ENCODE peak calls at places on chromosomes 7 and 10, in four cellular contexts. W is SK-N-SH, R is K562, J is HCT116. I is an unnamed sample.

GRCh38 chr7:18575989-18576572 is 80.5 kb downstream of the HDAC9 start:
- DNase-seq in W (no peak), R (no peak), J (no peak), I (no peak)

GRCh38 chr7:37040330-37040729 is 316.0 kb upstream of the AOAH start:
- DNase-seq in W (no peak), R (no peak), J (no peak), I (no peak)

GRCh38 chr7:102993532-102994029 is 80.8 kb downstream of the LRRC17 start:
- DNase-seq in W (no peak), R (no peak), J (no peak), I (no peak)

GRCh38 chr7:18499407-18500197 is 4.1 kb downstream of the HDAC9 start:
- DNase-seq in W (no peak), R (no peak), J (no peak), I (peak)

GRCh38 chr10:81848514-81848913 is 26.5 kb upstream of the NRG3 start:
- DNase-seq in W (no peak), R (no peak), J (no peak), I (peak)

GRCh38 chr7:116777613-116778380 is 84.6 kb upstream of the CAPZA2 start:
- DNase-seq in W (no peak), R (no peak), J (no peak), I (no peak)

GRCh38 chr7:145106001-145106400 is 270.1 kb upstream of the TPK1 start:
- DNase-seq in W (no peak), R (no peak), J (no peak), I (peak)

GRCh38 chr10:30185916-30186315 is 126.5 kb upstream of the JCAD start:
- DNase-seq in W (no peak), R (no peak), J (no peak), I (peak)

GRCh38 chr10:63819753-63820347 is 298.6 kb downstream of the REEP3 start:
- DNase-seq in W (peak), R (peak), J (peak), I (peak)

GRCh38 chr7:82530361-82530760 is 86.8 kb upstream of the CACNA2D1 start:
- DNase-seq in W (no peak), R (no peak), J (no peak), I (no peak)

GRCh38 chr7:116713918-116714317 is 41.9 kb downstream of the MET start:
- DNase-seq in W (no peak), R (no peak), J (no peak), I (no peak)

GRCh38 chr10:88926484-88927249 is 25.9 kb downstream of the ACTA2 start:
- DNase-seq in W (no peak), R (no peak), J (no peak), I (peak)

GRCh38 chr10:13842119-13842518 is 255.4 kb downstream of the PRPF18 start:
- DNase-seq in W (no peak), R (no peak), J (no peak), I (no peak)

GRCh38 chr10:69801434-69802315 is at the start of gene COL13A1:
- DNase-seq in W (peak), R (peak), J (peak), I (peak)

GRCh38 chr10:78589687-78590086 is 479.1 kb upstream of the ZMIZ1 start:
- DNase-seq in W (no peak), R (no peak), J (no peak), I (peak)

GRCh38 chr7:21086688-21087087 is 300.0 kb upstream of the SP8 start:
- DNase-seq in W (no peak), R (no peak), J (no peak), I (peak)

GRCh38 chr7:23467731-23468720 is 2.3 kb downstream of the IGF2BP3 start:
- DNase-seq in W (peak), R (peak), J (no peak), I (peak)

GRCh38 chr7:85177316-85177715 is 9.5 kb downstream of the SEMA3D start:
- DNase-seq in W (no peak), R (no peak), J (no peak), I (no peak)

GRCh38 chr10:125016123-125016522 is 74.2 kb downstream of the ZRANB1 start:
- DNase-seq in W (peak), R (no peak), J (no peak), I (no peak)

GRCh38 chr10:43267811-43268210 is 946 bp upstream of the RASGEF1A start:
- DNase-seq in W (no peak), R (no peak), J (no peak), I (no peak)

GRCh38 chr10:28853195-28853594 is 175.9 kb downstream of the BAMBI start:
- DNase-seq in W (no peak), R (no peak), J (no peak), I (peak)

GRCh38 chr7:101550641-101551531 is 78.2 kb downstream of the MYL10 start:
- DNase-seq in W (peak), R (peak), J (no peak), I (no peak)

GRCh38 chr7:11707606-11708193 is 124.3 kb downstream of the THSD7A start:
- DNase-seq in W (no peak), R (no peak), J (no peak), I (no peak)

GRCh38 chr7:83162402-83163256 is at the start of gene PCLO:
- DNase-seq in W (peak), R (no peak), J (peak), I (peak)

GRCh38 chr7:4868493-4868892 is 6.7 kb upstream of the PAPOLB start:
- DNase-seq in W (no peak), R (no peak), J (no peak), I (no peak)

GRCh38 chr7:131840291-131840690 is 283.9 kb upstream of the PODXL start:
- DNase-seq in W (no peak), R (no peak), J (no peak), I (no peak)

GRCh38 chr10:125770844-125771243 is 4.8 kb downstream of the MMP21 start:
- DNase-seq in W (no peak), R (no peak), J (no peak), I (no peak)

GRCh38 chr7:29627631-29628030 is 64.0 kb downstream of the PRR15 start:
- DNase-seq in W (no peak), R (no peak), J (no peak), I (no peak)

GRCh38 chr7:157329447-157329846 is 7.4 kb upstream of the DNAJB6 start:
- DNase-seq in W (peak), R (no peak), J (no peak), I (no peak)

GRCh38 chr10:44742169-44742732 is 168.9 kb upstream of the TMEM72 start:
- DNase-seq in W (no peak), R (no peak), J (no peak), I (no peak)

GRCh38 chr7:133698127-133698526 is 429.0 kb upstream of the LRGUK start:
- DNase-seq in W (no peak), R (no peak), J (no peak), I (no peak)

GRCh38 chr7:104252409-104253134 is 44.8 kb upstream of the ORC5 start:
- DNase-seq in W (no peak), R (no peak), J (peak), I (no peak)

GRCh38 chr10:55091691-55092328 is 290.8 kb upstream of the PCDH15 start:
- DNase-seq in W (peak), R (no peak), J (no peak), I (peak)

GRCh38 chr10:24642921-24643678 is 80.6 kb downstream of the ARHGAP21 start:
- DNase-seq in W (peak), R (peak), J (peak), I (peak)

GRCh38 chr7:155058861-155059355 is 11.2 kb upstream of the HTR5A start:
- DNase-seq in W (no peak), R (no peak), J (no peak), I (no peak)

GRCh38 chr10:14971867-14972448 is 12.8 kb downstream of the MEIG1 start:
- DNase-seq in W (no peak), R (no peak), J (no peak), I (no peak)

GRCh38 chr10:85045046-85045445 is 716.7 kb downstream of the CCSER2 start:
- DNase-seq in W (no peak), R (no peak), J (no peak), I (no peak)

GRCh38 chr7:30968294-30968693 is 4.5 kb downstream of the GHRHR start:
- DNase-seq in W (no peak), R (no peak), J (no peak), I (no peak)

GRCh38 chr10:110504111-110504735 is 6.5 kb downstream of the DUSP5 start:
- DNase-seq in W (no peak), R (peak), J (no peak), I (no peak)

GRCh38 chr10:114271014-114271778 is 32.1 kb downstream of the VWA2 start:
- DNase-seq in W (no peak), R (no peak), J (no peak), I (no peak)

DNA sequence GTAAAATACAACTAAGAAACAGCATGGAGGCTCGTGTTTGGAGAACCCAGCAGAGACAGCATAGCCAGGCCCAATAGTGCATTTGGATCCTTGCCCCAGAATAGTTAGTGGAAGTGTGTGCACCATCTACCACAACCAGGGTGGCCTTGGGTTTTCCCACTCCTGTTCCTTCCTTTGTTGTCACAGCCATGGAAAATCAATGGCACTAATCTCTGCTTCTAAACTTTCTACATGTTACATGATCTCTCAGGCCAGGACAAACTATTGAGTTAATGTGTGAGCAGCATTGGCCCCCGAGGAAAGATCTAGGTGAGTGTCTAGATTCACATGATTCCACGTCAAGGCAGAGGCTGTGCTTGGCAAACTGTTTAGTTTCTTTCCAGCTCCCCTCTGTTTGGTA is 2.0 kb downstream of the CYP3A7 start:
- DNase-seq in W (no peak), R (no peak), J (no peak), I (no peak)
- TF ChIP-seq JUND in W (no peak), R (no peak), J (no peak), I (no peak)

GRCh38 chr10:1577371-1577770 is 160.0 kb downstream of the ADARB2 start:
- DNase-seq in W (no peak), R (no peak), J (no peak), I (no peak)
- TF ChIP-seq JUND in W (no peak), R (no peak), J (no peak), I (no peak)

GRCh38 chr10:11036424-11037011 is 18.8 kb downstream of the CELF2 start:
- DNase-seq in W (peak), R (peak), J (no peak), I (peak)
- TF ChIP-seq JUND in W (no peak), R (no peak), J (no peak), I (no peak)

GRCh38 chr10:21744223-21744622 is 210.2 kb downstream of the MLLT10 start:
- DNase-seq in W (no peak), R (no peak), J (no peak), I (no peak)
- TF ChIP-seq JUND in W (no peak), R (no peak), J (no peak), I (no peak)

GRCh38 chr7:105776068-105776790 is 100.2 kb downstream of the ATXN7L1 start:
- DNase-seq in W (no peak), R (peak), J (peak), I (no peak)
- TF ChIP-seq JUND in W (peak), R (peak), J (peak), I (no peak)

GRCh38 chr10:102524746-102525145 is 21.0 kb downstream of the SUFU start:
- DNase-seq in W (no peak), R (no peak), J (no peak), I (no peak)

GRCh38 chr10:102519246-102519805 is 15.6 kb downstream of the SUFU start:
- DNase-seq in W (no peak), R (no peak), J (no peak), I (no peak)

GRCh38 chr10:102522874-102523249 is 19.1 kb downstream of the SUFU start:
- DNase-seq in W (no peak), R (no peak), J (no peak), I (no peak)

GRCh38 chr10:102517553-102517952 is 13.8 kb downstream of the SUFU start:
- DNase-seq in W (no peak), R (no peak), J (no peak), I (no peak)

DNA sequence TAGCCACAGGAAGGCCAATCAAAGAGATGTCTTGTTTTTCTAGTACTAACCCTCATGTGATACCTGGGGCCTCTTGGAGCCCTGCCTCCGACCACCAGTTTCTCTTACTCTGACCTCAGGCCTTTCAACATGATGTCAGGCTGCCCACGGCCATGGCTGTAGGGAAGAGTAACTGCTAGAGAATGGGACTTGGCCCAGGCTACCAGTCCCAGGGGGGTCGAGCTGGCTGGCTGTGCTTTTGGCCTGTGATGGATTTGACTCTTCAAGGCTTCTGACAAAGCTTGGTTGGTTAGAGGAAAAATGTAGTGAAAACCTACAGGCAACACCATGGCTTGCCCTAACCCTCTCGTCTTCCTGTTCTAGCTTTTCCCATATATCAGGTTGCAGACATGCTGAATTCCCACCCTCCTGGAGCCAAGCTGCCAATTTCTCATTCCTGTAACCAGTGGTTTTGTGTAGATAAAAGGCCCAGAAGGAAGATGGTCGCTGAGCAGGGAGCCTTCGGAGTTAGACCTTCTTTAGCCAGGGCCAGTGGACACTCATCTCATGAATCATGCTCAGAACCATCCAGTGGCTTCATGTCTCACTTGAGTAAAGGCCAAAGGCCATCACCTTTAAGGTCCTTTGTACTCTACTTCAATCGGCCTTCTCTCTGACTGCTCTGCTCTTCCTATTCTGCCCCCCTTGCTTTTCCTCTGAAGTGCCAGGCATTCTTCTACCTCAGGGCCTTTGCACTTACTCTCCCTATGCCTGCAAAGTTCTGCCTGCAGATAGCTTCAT is 19.7 kb downstream of the SUFU start:
- DNase-seq in W (no peak), R (no peak), J (no peak), I (no peak)
- TF ChIP-seq JUND in W (no peak), R (no peak), J (no peak), I (no peak)

I was measured in T47D.